ENCODE peak calls at places on chromosomes 4 and X, in five cellular contexts. E is hepatocyte, P is upper lobe of left lung, W is foreskin fibroblast, T is breast epithelium. Z is an unnamed sample.

GRCh38 chrX:45566456-45566855 is 365.8 kb upstream of the DIPK2B start:
- DNase-seq in E (no peak), P (no peak), W (no peak), T (no peak), Z (no peak)

GRCh38 chrX:115177941-115178340 is 11.3 kb upstream of the RBMXL3 start:
- DNase-seq in E (peak; percentile 4), P (no peak), W (no peak), T (no peak), Z (no peak)

GRCh38 chr4:144304025-144304424 is 163.5 kb upstream of the GYPA start:
- DNase-seq in E (no peak), P (no peak), W (no peak), T (no peak), Z (no peak)

GRCh38 chrX:2464677-2465166 is 36.1 kb downstream of the DHRSX start:
- DNase-seq in E (no peak), P (no peak), W (no peak), T (no peak), Z (no peak)

GRCh38 chrX:136390921-136391320 is 90.2 kb downstream of the ADGRG4 start:
- DNase-seq in E (no peak), P (no peak), W (no peak), T (no peak), Z (no peak)

GRCh38 chr4:31844350-31844749 is 1124.2 kb downstream of the PCDH7 start:
- DNase-seq in E (no peak), P (no peak), W (no peak), T (no peak), Z (no peak)

GRCh38 chr4:107757860-107758476 is 37.9 kb upstream of the PAPSS1 start:
- DNase-seq in E (peak; percentile 43), P (no peak), W (no peak), T (no peak), Z (no peak)

GRCh38 chrX:15619053-15619772 is 18.5 kb upstream of the ACE2 start:
- DNase-seq in E (peak; percentile 78), P (no peak), W (no peak), T (no peak), Z (no peak)

GRCh38 chr4:112109455-112110425 is 35.5 kb upstream of the FAM241A start:
- DNase-seq in E (no peak), P (no peak), W (no peak), T (no peak), Z (no peak)

GRCh38 chr4:146916479-146917076 is 29.1 kb downstream of the TTC29 start:
- DNase-seq in E (peak; percentile 48), P (no peak), W (peak; percentile 5), T (no peak), Z (no peak)

GRCh38 chr4:150385606-150386005 is 196.3 kb upstream of the MAB21L2 start:
- DNase-seq in E (peak; percentile 39), P (no peak), W (peak; percentile 91), T (no peak), Z (no peak)

GRCh38 chr4:71411976-71412375 is 73.2 kb downstream of the SLC4A4 start:
- DNase-seq in E (no peak), P (no peak), W (no peak), T (no peak), Z (no peak)

GRCh38 chr4:127781303-127782024 is 658 bp upstream of the HSPA4L start:
- DNase-seq in E (peak; percentile 72), P (peak; percentile 91), W (peak; percentile 54), T (peak; percentile 61), Z (no peak)

GRCh38 chrX:88886908-88887307 is 139.9 kb downstream of the CPXCR1 start:
- DNase-seq in E (peak; percentile 15), P (no peak), W (no peak), T (no peak), Z (no peak)

GRCh38 chr4:120139392-120139791 is 72.7 kb upstream of the MAD2L1 start:
- DNase-seq in E (no peak), P (no peak), W (no peak), T (no peak), Z (no peak)

DNA sequence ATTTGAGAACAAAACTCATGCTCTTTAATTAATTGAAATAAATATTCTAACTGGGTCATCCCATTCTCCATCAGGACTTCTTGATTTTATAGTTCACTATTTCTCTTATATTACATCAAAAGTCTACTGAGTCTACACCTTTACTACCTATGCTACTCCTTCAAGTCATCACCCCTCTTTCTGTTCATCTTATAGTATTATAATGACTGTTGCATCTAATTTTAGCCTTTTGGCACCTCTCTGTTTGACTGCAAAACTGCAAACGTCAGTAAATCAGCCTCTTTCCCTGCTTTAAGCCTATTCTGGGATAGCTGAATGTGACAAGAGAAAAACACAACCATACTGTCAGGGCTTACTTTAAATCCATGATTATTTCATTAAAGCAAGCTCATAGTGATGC is 639.1 kb downstream of the GABRG1 start:
- DNase-seq in E (no peak), P (no peak), W (no peak), T (no peak), Z (no peak)
- TF ChIP-seq CTCF in E (no peak), P (no peak), W (no peak), T (no peak), Z (no peak)

GRCh38 chrX:93538575-93538974 is 134.8 kb downstream of the NAP1L3 start:
- DNase-seq in E (no peak), P (no peak), W (no peak), T (no peak), Z (no peak)
- TF ChIP-seq CTCF in E (peak; percentile 77), P (no peak), W (no peak), T (no peak), Z (no peak)

GRCh38 chrX:41457618-41458192 is 10.6 kb downstream of the NYX start:
- DNase-seq in E (no peak), P (no peak), W (no peak), T (no peak), Z (no peak)
- TF ChIP-seq CTCF in E (no peak), P (no peak), W (peak; percentile 8), T (no peak), Z (no peak)

DNA sequence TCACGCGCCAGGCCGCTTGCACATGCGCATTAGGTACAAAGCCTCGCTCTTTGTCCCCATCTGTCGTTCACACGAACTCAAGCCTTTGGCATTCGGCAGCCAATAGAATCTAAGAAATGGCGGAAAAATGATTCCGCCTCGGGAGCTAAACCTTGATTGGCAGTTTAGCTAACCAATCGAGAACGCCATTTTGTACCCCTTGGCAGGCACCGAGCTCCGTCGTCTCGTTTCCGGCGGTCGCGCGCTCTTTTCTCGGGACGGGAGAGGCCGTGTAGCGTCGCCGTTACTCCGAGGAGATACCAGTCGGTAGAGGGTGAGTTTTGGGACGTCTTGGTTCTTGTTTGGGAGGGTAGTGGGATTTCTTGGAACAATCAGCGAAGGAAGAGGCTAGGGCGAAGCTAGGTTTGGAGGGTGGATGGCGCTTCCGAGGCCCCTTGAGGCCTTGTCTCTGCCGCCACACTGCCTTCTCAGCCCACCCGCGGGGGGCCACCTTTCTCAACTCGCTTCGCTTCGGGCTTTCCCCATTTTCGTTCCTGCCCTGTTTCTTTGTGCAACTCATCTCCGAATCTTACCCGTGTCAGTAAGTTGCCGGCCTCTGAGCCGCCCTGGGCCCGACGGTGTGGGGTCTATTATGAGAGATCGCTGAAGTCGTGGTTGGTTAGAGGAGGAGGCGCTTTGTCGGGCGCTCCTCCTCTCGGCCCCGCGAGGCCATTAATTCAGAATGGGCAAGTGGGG is at the start of gene NONO:
- DNase-seq in E (peak; percentile 95), P (peak; percentile 88), W (peak; percentile 98), T (peak; percentile 81), Z (peak; percentile 34)
- TF ChIP-seq CTCF in E (peak; percentile 21), P (no peak), W (no peak), T (peak; percentile 10), Z (no peak)

GRCh38 chr4:132228676-132229075 is 920.4 kb upstream of the PCDH10 start:
- DNase-seq in E (no peak), P (no peak), W (no peak), T (no peak), Z (no peak)
- TF ChIP-seq CTCF in E (no peak), P (no peak), W (no peak), T (no peak), Z (no peak)

GRCh38 chr4:13103382-13104015 is 380.6 kb downstream of the RAB28 start:
- DNase-seq in E (no peak), P (no peak), W (no peak), T (no peak), Z (no peak)

GRCh38 chr4:13112030-13112429 is 372.1 kb downstream of the RAB28 start:
- DNase-seq in E (no peak), P (no peak), W (no peak), T (no peak), Z (no peak)

GRCh38 chr4:13102344-13102743 is 381.8 kb downstream of the RAB28 start:
- DNase-seq in E (no peak), P (no peak), W (no peak), T (no peak), Z (no peak)

GRCh38 chr4:13109536-13109935 is 374.6 kb downstream of the RAB28 start:
- DNase-seq in E (no peak), P (no peak), W (no peak), T (no peak), Z (no peak)

DNA sequence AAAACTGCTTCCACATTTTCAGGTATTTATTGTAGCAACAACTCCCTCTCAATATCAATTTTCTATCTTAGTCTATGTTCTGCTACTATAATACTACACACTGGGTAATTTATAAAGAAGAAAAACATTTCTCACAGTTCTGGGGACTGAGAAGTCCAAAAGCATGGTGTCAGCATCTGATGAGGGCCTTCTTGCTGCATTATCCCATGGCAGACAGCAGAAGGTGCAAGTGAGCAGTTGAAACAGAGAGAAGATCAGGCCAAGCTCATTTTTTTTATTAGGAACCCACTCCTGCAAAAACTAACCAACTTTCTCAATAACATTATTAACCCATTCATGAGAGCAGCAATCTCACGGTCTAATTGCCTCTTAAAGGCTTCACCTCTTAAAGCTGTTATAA is 376.0 kb downstream of the RAB28 start:
- DNase-seq in E (no peak), P (no peak), W (no peak), T (no peak), Z (no peak)
- TF ChIP-seq CTCF in E (no peak), P (no peak), W (no peak), T (no peak), Z (no peak)

DNA sequence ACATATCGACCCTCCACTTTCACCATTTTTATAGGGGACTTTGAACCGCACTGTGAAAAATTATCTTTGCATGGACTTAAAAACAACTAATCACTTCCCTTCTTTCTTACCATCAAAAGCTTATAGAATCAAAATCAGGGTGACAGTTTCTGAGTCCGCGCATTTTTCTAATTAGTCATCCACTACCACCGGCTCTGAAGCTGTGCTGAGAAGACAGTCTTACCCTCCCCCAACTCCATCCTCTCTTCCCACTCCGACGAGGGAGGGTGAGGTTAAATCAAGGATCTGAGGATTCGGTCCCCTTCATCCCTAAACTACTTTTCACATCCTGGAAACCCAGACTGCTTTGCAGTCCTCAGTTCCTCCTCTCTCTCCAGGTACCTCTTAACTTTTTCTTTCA is 4.2 kb downstream of the DCTD start:
- DNase-seq in E (no peak), P (no peak), W (no peak), T (no peak), Z (no peak)
- TF ChIP-seq CTCF in E (no peak), P (no peak), W (no peak), T (no peak), Z (no peak)

DNA sequence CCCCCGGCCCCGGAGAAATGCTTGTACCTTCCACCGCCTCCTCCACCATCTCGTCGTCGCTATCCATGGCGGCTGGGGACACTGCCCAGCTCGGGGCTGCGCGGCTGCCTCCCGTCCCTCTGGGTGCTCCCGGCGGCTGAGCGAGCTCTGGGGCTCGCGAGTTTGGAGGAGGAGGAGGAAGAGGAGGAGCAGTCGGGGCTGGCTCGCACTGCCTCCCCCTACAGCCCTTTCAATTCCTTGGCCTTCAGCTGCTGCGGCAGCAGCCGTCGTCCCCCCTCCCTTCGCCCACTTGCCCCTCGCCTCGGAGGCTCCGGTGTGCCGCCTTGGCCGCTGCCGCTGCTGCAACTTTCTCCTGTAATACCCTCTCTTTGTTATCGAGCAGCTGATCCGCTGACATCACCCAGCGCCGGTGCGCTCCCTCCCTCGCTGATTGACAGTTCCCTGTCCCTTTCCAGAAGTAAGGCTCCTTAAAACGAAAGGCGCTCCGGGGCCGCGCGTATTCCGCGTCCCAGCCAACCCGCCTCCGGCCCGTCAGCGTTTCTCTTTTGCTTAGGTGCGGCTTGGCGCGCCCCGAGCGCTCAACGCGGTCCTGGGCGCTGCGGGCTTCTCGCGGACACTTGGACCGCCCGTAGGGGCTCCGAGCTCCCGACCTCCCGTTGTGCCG is at the start of gene SETD7:
- DNase-seq in E (peak; percentile 85), P (peak; percentile 92), W (peak; percentile 78), T (peak; percentile 79), Z (no peak)
- TF ChIP-seq CTCF in E (no peak), P (no peak), W (peak; percentile 5), T (no peak), Z (no peak)